ENCODE peak calls at places on chromosomes 1 and 21, in six cellular contexts. M is HCT116, T is HepG2, U is K562, I is GM12878, B is upper lobe of left lung. L is an unnamed sample. For H3K4me1, the result is how much of the 10 kb centered on the place peaks cover.

GRCh38 chr1:25568834-25569598 is 25.6 kb downstream of the LDLRAP1 start:
- ATAC-seq in M (peak), T (peak), U (peak), I (no peak), B (no peak), L (no peak)

GRCh38 chr1:181310560-181310959 is 172.8 kb upstream of the CACNA1E start:
- ATAC-seq in M (peak), T (peak), U (no peak), I (no peak), B (no peak), L (no peak)

GRCh38 chr21:41651396-41651795 is 115.5 kb downstream of the RIPK4 start:
- ATAC-seq in M (no peak), T (no peak), U (no peak), I (no peak), B (no peak), L (no peak)

GRCh38 chr1:36123357-36123756 is 1.7 kb downstream of the COL8A2 start:
- ATAC-seq in M (no peak), T (peak), U (peak), I (peak), B (peak), L (peak)

GRCh38 chr21:42924433-42924751 is 1.0 kb downstream of the ERVH48-1 start:
- ATAC-seq in M (peak), T (no peak), U (no peak), I (no peak), B (no peak), L (no peak)

GRCh38 chr21:45033791-45034555 is 40.4 kb upstream of the ADARB1 start:
- ATAC-seq in M (no peak), T (no peak), U (no peak), I (no peak), B (peak), L (peak)

GRCh38 chr1:183694035-183694434 is 40.9 kb upstream of the APOBEC4 start:
- ATAC-seq in M (no peak), T (peak), U (no peak), I (no peak), B (no peak), L (no peak)

GRCh38 chr1:114668373-114668772 is 1.5 kb downstream of the DENND2C start:
- ATAC-seq in M (no peak), T (no peak), U (no peak), I (no peak), B (no peak), L (no peak)

GRCh38 chr1:201468844-201469644 is at the start of gene PHLDA3:
- ATAC-seq in M (peak), T (peak), U (peak), I (peak), B (peak), L (peak)

GRCh38 chr1:94456736-94457135 is 38.5 kb downstream of the ABCD3 start:
- ATAC-seq in M (no peak), T (no peak), U (no peak), I (no peak), B (no peak), L (no peak)

GRCh38 chr1:198519639-198520501 is 20.6 kb downstream of the ATP6V1G3 start:
- ATAC-seq in M (no peak), T (no peak), U (peak), I (peak), B (no peak), L (no peak)

GRCh38 chr1:89841507-89841906 is 20.7 kb downstream of the LRRC8D start:
- ATAC-seq in M (no peak), T (no peak), U (no peak), I (no peak), B (no peak), L (no peak)

GRCh38 chr1:19484793-19485361 is 462 bp downstream of the CAPZB start:
- ATAC-seq in M (peak), T (peak), U (peak), I (peak), B (peak), L (peak)

GRCh38 chr1:230773396-230774033 is 26.3 kb downstream of the CAPN9 start:
- ATAC-seq in M (peak), T (no peak), U (peak), I (no peak), B (no peak), L (no peak)

GRCh38 chr1:204108312-204109141 is 35.6 kb downstream of the SOX13 start:
- ATAC-seq in M (no peak), T (peak), U (no peak), I (no peak), B (no peak), L (no peak)

GRCh38 chr1:228090613-228091081 is 8.1 kb downstream of the ARF1 start:
- ATAC-seq in M (no peak), T (peak), U (peak), I (peak), B (peak), L (no peak)

GRCh38 chr1:232306269-232306911 is 323.5 kb downstream of the SIPA1L2 start:
- ATAC-seq in M (peak), T (no peak), U (no peak), I (no peak), B (peak), L (peak)

GRCh38 chr1:247360116-247360898 is 28.6 kb upstream of the ZNF496 start:
- ATAC-seq in M (no peak), T (no peak), U (peak), I (no peak), B (peak), L (peak)

GRCh38 chr1:227317541-227318002 is 720 bp downstream of the CDC42BPA start:
- ATAC-seq in M (peak), T (peak), U (peak), I (no peak), B (no peak), L (no peak)

GRCh38 chr1:5860277-5860676 is 131.9 kb downstream of the NPHP4 start:
- ATAC-seq in M (no peak), T (no peak), U (no peak), I (no peak), B (no peak), L (no peak)

GRCh38 chr1:156489166-156489934 is 11.2 kb downstream of the MEF2D start:
- ATAC-seq in M (peak), T (no peak), U (peak), I (peak), B (no peak), L (peak)

GRCh38 chr1:234313171-234313570 is 60.1 kb upstream of the COA6 start:
- ATAC-seq in M (no peak), T (no peak), U (no peak), I (no peak), B (no peak), L (no peak)

GRCh38 chr21:26425576-26425975 is 147.5 kb downstream of the CYYR1 start:
- ATAC-seq in M (no peak), T (no peak), U (no peak), I (no peak), B (no peak), L (no peak)

GRCh38 chr1:20212685-20213331 is 26.5 kb upstream of the PLA2G2C start:
- ATAC-seq in M (peak), T (peak), U (peak), I (peak), B (peak), L (peak)

GRCh38 chr1:168737446-168737845 is 8.4 kb upstream of the DPT start:
- ATAC-seq in M (no peak), T (no peak), U (no peak), I (no peak), B (no peak), L (no peak)

GRCh38 chr1:108889706-108890105 is 12.9 kb downstream of the GPSM2 start:
- ATAC-seq in M (no peak), T (peak), U (peak), I (no peak), B (no peak), L (no peak)

GRCh38 chr1:168465942-168466702 is 77.7 kb downstream of the XCL2 start:
- ATAC-seq in M (no peak), T (no peak), U (peak), I (peak), B (no peak), L (no peak)

GRCh38 chr21:25313891-25314646 is 293.2 kb downstream of the MRPL39 start:
- ATAC-seq in M (no peak), T (no peak), U (no peak), I (peak), B (no peak), L (no peak)

GRCh38 chr1:159831696-159832225 is 5.1 kb downstream of the SLAMF8 start:
- ATAC-seq in M (no peak), T (no peak), U (no peak), I (no peak), B (no peak), L (no peak)

GRCh38 chr1:227449051-227449450 is 114.3 kb upstream of the ZNF678 start:
- ATAC-seq in M (peak), T (peak), U (peak), I (peak), B (no peak), L (no peak)

GRCh38 chr1:62856964-62857363 is 73.0 kb downstream of the ATG4C start:
- ATAC-seq in M (no peak), T (peak), U (no peak), I (no peak), B (no peak), L (no peak)

GRCh38 chr1:155103325-155103724 is 24.4 kb upstream of the EFNA1 start:
- ATAC-seq in M (no peak), T (no peak), U (no peak), I (no peak), B (no peak), L (no peak)

DNA sequence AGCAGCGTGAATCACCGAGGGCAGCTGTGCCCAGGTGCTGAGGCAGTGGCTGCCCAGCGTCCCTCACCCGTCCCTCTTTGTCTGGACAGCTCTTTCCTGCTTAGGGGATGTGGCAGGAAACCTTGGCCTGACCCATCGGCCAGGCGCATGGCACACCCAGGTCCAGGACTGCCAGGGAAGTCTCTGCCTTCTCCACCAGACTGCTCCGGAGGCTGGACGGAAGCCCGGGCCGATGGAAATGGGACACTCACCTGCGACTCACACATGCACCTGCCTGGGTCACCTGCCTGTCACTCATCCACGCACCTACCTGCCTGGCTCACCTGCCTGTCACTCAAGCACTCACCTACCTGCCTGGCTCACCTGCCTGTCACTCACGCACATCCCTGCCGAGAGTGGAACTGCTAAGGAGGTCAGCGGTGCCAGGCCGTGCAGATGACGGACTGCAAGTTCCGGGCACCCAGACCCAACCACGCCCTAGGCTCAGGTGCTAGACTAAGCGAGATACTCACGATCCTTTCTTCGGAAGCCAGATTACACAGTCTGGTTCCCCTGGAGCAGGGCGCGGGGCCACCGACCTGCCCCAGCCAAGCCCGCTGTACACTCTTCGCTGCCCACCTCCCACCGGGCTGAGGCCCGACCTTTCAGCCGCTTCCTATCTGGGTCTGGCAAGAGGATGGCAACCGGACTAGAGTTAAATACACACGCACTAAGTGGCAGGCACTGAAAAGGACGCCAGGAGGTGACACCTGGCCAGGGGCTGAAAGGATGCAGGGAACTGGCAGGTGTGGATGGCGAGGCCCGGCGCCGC is 1.1 kb downstream of the UBE2J2 start:
- ATAC-seq in M (peak), T (no peak), U (peak), I (no peak), B (peak), L (no peak)
- TF ChIP-seq POLR2A in M (no peak), T (no peak), U (no peak), I (peak), B (no peak), L (no peak)

GRCh38 chr1:55457874-55458273 is 242.7 kb upstream of the USP24 start:
- ATAC-seq in M (no peak), T (no peak), U (no peak), I (no peak), B (no peak), L (no peak)

DNA sequence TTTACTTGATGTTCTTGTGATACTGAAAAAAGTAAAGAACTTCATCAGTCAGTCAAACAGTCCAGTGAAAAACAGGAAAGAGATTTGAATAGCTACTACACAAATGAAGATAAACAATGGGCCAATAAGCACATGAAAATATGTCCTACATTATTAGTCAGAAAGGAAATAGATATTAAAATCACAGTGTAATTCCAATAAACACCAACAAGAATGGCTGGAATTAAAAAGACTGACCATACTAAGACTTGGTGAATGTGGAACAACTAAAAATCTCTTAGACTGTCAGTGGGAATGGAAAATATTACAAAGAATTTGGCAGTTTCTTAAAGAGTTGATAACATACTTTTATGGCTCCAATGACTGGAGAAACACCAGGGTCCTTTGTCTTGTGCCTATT is 241.8 kb upstream of the USP24 start:
- ATAC-seq in M (no peak), T (no peak), U (no peak), I (no peak), B (no peak), L (no peak)
- H3K4me1 ChIP-seq in M (under half), T (under half), U (under half), I (under half), B (under half), L (under half)

GRCh38 chr1:147907786-147908509 is 5.4 kb downstream of the GJA8 start:
- ATAC-seq in M (no peak), T (no peak), U (no peak), I (no peak), B (no peak), L (no peak)

GRCh38 chr1:147897030-147897756 is 5.4 kb upstream of the GJA8 start:
- ATAC-seq in M (no peak), T (no peak), U (no peak), I (no peak), B (no peak), L (no peak)

GRCh38 chr1:147897789-147898188 is 4.8 kb upstream of the GJA8 start:
- ATAC-seq in M (no peak), T (no peak), U (no peak), I (no peak), B (no peak), L (no peak)

GRCh38 chr1:147904726-147905125 is 2.1 kb downstream of the GJA8 start:
- ATAC-seq in M (no peak), T (no peak), U (no peak), I (no peak), B (no peak), L (no peak)

DNA sequence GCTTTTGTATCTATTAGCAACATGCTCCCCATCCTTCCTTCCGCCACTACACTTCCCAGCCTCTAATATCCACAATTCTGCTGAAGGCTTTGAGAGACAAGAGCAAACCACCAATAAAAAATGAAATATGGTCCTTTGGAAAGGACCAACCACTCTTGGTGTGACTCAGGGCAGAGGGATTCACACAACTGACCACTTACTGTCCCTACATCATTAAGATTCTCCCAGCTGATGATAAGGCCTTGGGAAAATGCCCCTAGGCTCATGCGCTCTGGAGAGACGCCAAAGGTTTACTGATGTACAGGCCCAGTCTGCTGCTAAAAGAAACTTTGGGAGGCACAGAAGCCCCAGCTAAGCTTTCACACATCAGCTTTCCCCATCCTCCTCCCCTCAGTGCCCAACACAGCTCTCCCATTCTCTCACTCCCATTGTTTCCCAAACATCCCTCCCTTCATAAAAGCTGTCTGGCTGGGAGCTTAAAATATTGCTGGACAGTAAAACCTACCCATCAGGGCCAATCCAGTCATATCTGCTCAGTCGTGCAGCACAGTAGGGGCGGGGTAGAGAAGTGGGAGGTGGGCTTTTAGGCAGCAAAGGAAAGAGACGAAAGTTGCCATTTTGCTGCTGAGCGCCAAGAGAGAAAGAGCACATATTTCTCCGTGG is at the start of gene GJA8:
- ATAC-seq in M (no peak), T (no peak), U (no peak), I (no peak), B (no peak), L (no peak)
- TF ChIP-seq POLR2AphosphoS5 in M (no peak), T (no peak), U (no peak), I (no peak), B (no peak), L (no peak)

GRCh38 chr1:31959941-31960340 is 21.8 kb upstream of the PTP4A2 start:
- ATAC-seq in M (no peak), T (no peak), U (no peak), I (no peak), B (no peak), L (no peak)

GRCh38 chr1:31959521-31959920 is 21.4 kb upstream of the PTP4A2 start:
- ATAC-seq in M (no peak), T (no peak), U (no peak), I (no peak), B (no peak), L (no peak)

GRCh38 chr1:31955917-31956736 is 18.0 kb upstream of the PTP4A2 start:
- ATAC-seq in M (peak), T (peak), U (peak), I (peak), B (peak), L (peak)

GRCh38 chr1:31954607-31955283 is 16.6 kb upstream of the PTP4A2 start:
- ATAC-seq in M (peak), T (peak), U (peak), I (peak), B (peak), L (peak)

GRCh38 chr1:31957701-31958674 is 19.8 kb upstream of the PTP4A2 start:
- ATAC-seq in M (no peak), T (no peak), U (peak), I (peak), B (no peak), L (no peak)
- TF ChIP-seq POLR2A in M (no peak), T (no peak), U (peak), I (peak), B (no peak), L (no peak)

L was measured in gastroesophageal sphincter.